ENCODE peak calls at places on chromosomes 16 and 17, in four cellular contexts. One of them, this sample, is unnamed. For H3K4me1, the result is how much of the 10 kb centered on the place peaks cover.

GRCh38 chr16:719815-720506 is 985 bp upstream of the ANTKMT start:
- DNase-seq in A549: peak
- DNase-seq in MM.1S: no peak
- DNase-seq in ovary: no peak
- DNase-seq in this sample: no peak

GRCh38 chr17:35930211-35931065 is at the start of gene RDM1:
- DNase-seq in A549: peak
- DNase-seq in MM.1S: peak
- DNase-seq in ovary: peak
- DNase-seq in this sample: no peak

GRCh38 chr17:40343126-40344119 is 21.1 kb downstream of the GJD3 start:
- DNase-seq in A549: no peak
- DNase-seq in MM.1S: no peak
- DNase-seq in ovary: peak
- DNase-seq in this sample: no peak

GRCh38 chr17:4509923-4510614 is 11.4 kb downstream of the SPNS2 start:
- DNase-seq in A549: no peak
- DNase-seq in MM.1S: no peak
- DNase-seq in ovary: no peak
- DNase-seq in this sample: peak

GRCh38 chr17:39652635-39653315 is 12.4 kb upstream of the TCAP start:
- DNase-seq in A549: no peak
- DNase-seq in MM.1S: no peak
- DNase-seq in ovary: no peak
- DNase-seq in this sample: no peak

GRCh38 chr16:88941933-88942909 is 34.8 kb downstream of the CBFA2T3 start:
- DNase-seq in A549: peak
- DNase-seq in MM.1S: no peak
- DNase-seq in ovary: peak
- DNase-seq in this sample: no peak

GRCh38 chr17:37844158-37844976 is 79.8 kb upstream of the TBC1D3K start:
- DNase-seq in A549: peak
- DNase-seq in MM.1S: peak
- DNase-seq in ovary: no peak
- DNase-seq in this sample: no peak

GRCh38 chr17:43125967-43126910 is 1.1 kb upstream of the BRCA1 start:
- DNase-seq in A549: no peak
- DNase-seq in MM.1S: peak
- DNase-seq in ovary: peak
- DNase-seq in this sample: peak

GRCh38 chr17:27741971-27742370 is 58.4 kb downstream of the NOS2 start:
- DNase-seq in A549: no peak
- DNase-seq in MM.1S: no peak
- DNase-seq in ovary: no peak
- DNase-seq in this sample: no peak

GRCh38 chr17:2456475-2456874 is 55.2 kb downstream of the METTL16 start:
- DNase-seq in A549: no peak
- DNase-seq in MM.1S: no peak
- DNase-seq in ovary: no peak
- DNase-seq in this sample: no peak

GRCh38 chr17:45825792-45826191 is 18.9 kb upstream of the SPPL2C start:
- DNase-seq in A549: no peak
- DNase-seq in MM.1S: no peak
- DNase-seq in ovary: no peak
- DNase-seq in this sample: no peak

GRCh38 chr17:17564896-17565295 is 26.6 kb downstream of the PEMT start:
- DNase-seq in A549: no peak
- DNase-seq in MM.1S: no peak
- DNase-seq in ovary: no peak
- DNase-seq in this sample: no peak

GRCh38 chr16:22624759-22625533 is 114.3 kb downstream of the NPIPB5 start:
- DNase-seq in A549: no peak
- DNase-seq in MM.1S: no peak
- DNase-seq in ovary: no peak
- DNase-seq in this sample: no peak

GRCh38 chr17:32265896-32266388 is 310 bp downstream of the RHBDL3 start:
- DNase-seq in A549: no peak
- DNase-seq in MM.1S: no peak
- DNase-seq in ovary: no peak
- DNase-seq in this sample: no peak

GRCh38 chr16:58499092-58499511 is 841 bp upstream of the NDRG4 start:
- DNase-seq in A549: no peak
- DNase-seq in MM.1S: no peak
- DNase-seq in ovary: no peak
- DNase-seq in this sample: peak

GRCh38 chr16:70746708-70747424 is 54.1 kb downstream of the VAC14 start:
- DNase-seq in A549: peak
- DNase-seq in MM.1S: no peak
- DNase-seq in ovary: peak
- DNase-seq in this sample: peak

GRCh38 chr16:2969545-2970521 is 685 bp downstream of the PAQR4 start:
- DNase-seq in A549: peak
- DNase-seq in MM.1S: peak
- DNase-seq in ovary: peak
- DNase-seq in this sample: no peak

GRCh38 chr17:63476494-63476856 is 386 bp upstream of the ACE start:
- DNase-seq in A549: no peak
- DNase-seq in MM.1S: no peak
- DNase-seq in ovary: no peak
- DNase-seq in this sample: no peak

GRCh38 chr17:65783845-65784334 is 222.4 kb upstream of the AXIN2 start:
- DNase-seq in A549: peak
- DNase-seq in MM.1S: no peak
- DNase-seq in ovary: no peak
- DNase-seq in this sample: no peak

GRCh38 chr17:83084621-83085056 is 5.2 kb downstream of the METRNL start:
- DNase-seq in A549: no peak
- DNase-seq in MM.1S: no peak
- DNase-seq in ovary: peak
- DNase-seq in this sample: no peak

GRCh38 chr17:42581744-42582270 is 4.3 kb upstream of the PSMC3IP start:
- DNase-seq in A549: no peak
- DNase-seq in MM.1S: no peak
- DNase-seq in ovary: no peak
- DNase-seq in this sample: no peak

GRCh38 chr16:88778541-88779065 is 6.4 kb downstream of the PIEZO1 start:
- DNase-seq in A549: no peak
- DNase-seq in MM.1S: no peak
- DNase-seq in ovary: no peak
- DNase-seq in this sample: no peak

GRCh38 chr16:19384656-19385055 is 33.0 kb upstream of the TMC5 start:
- DNase-seq in A549: no peak
- DNase-seq in MM.1S: peak
- DNase-seq in ovary: no peak
- DNase-seq in this sample: no peak
- H3K4me1 ChIP-seq in A549: under half
- H3K4me1 ChIP-seq in MM.1S: half or more
- H3K4me1 ChIP-seq in ovary: under half
- H3K4me1 ChIP-seq in this sample: under half

GRCh38 chr17:28985950-28986713 is 19.7 kb downstream of the SEZ6 start:
- DNase-seq in A549: no peak
- DNase-seq in MM.1S: no peak
- DNase-seq in ovary: no peak
- DNase-seq in this sample: no peak
- H3K27ac ChIP-seq in A549: no peak
- H3K27ac ChIP-seq in MM.1S: no peak
- H3K27ac ChIP-seq in ovary: no peak
- H3K27ac ChIP-seq in this sample: no peak

GRCh38 chr16:11495066-11495407 is 91.7 kb downstream of the LITAF start:
- DNase-seq in A549: no peak
- DNase-seq in MM.1S: no peak
- DNase-seq in ovary: no peak
- DNase-seq in this sample: no peak

GRCh38 chr16:11499295-11500089 is 87.2 kb downstream of the LITAF start:
- DNase-seq in A549: peak
- DNase-seq in MM.1S: no peak
- DNase-seq in ovary: no peak
- DNase-seq in this sample: no peak

GRCh38 chr16:11498683-11499082 is 88.0 kb downstream of the LITAF start:
- DNase-seq in A549: no peak
- DNase-seq in MM.1S: no peak
- DNase-seq in ovary: no peak
- DNase-seq in this sample: no peak

GRCh38 chr16:11497851-11498289 is 88.8 kb downstream of the LITAF start:
- DNase-seq in A549: no peak
- DNase-seq in MM.1S: no peak
- DNase-seq in ovary: no peak
- DNase-seq in this sample: no peak

DNA sequence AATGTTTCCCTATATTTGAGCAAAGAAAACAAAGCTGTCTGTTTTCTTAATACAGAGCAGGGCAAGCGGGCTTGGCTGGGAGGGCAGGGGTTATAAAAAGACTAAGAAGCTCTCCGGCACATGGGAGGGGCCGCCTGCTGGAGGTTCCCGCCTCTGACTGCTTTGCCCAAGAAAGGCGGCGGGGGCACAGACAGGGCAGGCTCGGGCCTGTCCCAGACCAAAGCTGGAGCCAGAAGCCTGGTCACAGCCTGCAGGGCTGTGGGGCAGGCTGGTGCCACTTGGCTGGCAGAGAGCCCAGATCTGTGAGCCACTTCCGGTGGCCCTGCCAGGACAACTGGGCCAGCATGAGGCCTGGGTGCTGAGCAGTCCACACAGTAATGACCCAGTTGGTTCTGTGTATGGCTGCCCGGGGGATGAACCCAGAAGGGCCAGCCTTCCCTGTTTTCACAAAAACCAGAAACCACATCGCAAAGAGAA is 89.4 kb downstream of the LITAF start:
- DNase-seq in A549: peak
- DNase-seq in MM.1S: peak
- DNase-seq in ovary: peak
- DNase-seq in this sample: peak
- TF ChIP-seq CTCF in A549: no peak
- TF ChIP-seq CTCF in MM.1S: no peak
- TF ChIP-seq CTCF in ovary: no peak
- TF ChIP-seq CTCF in this sample: no peak

GRCh38 chr16:85609539-85609938 is 3.6 kb upstream of the GSE1 start:
- DNase-seq in A549: no peak
- DNase-seq in MM.1S: no peak
- DNase-seq in ovary: no peak
- DNase-seq in this sample: no peak

GRCh38 chr16:85610446-85611204 is 2.5 kb upstream of the GSE1 start:
- DNase-seq in A549: peak
- DNase-seq in MM.1S: peak
- DNase-seq in ovary: peak
- DNase-seq in this sample: peak

GRCh38 chr16:85611205-85611454 is 2.0 kb upstream of the GSE1 start:
- DNase-seq in A549: no peak
- DNase-seq in MM.1S: no peak
- DNase-seq in ovary: peak
- DNase-seq in this sample: no peak

GRCh38 chr16:85608887-85609286 is 4.2 kb upstream of the GSE1 start:
- DNase-seq in A549: no peak
- DNase-seq in MM.1S: no peak
- DNase-seq in ovary: no peak
- DNase-seq in this sample: no peak

DNA sequence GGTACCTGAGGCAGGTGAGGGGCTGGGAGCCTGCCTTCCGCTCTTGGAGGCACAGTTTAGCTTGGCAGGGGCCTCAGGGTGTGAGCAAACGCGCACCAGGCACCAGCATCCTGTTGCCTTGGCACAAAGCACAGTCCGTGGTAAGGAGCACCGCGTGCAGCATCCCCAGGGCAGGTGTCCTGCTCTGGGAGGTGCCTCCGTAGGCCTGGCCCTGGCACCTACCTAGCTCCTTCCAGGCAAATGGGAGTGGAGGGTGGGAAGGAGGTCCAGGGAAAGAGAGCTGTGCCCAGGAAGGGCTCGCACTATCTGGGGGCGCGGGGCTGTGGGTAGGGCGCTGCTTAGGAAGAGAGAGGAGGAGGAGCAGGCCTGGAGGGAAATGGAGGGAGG is 3.1 kb upstream of the GSE1 start:
- DNase-seq in A549: no peak
- DNase-seq in MM.1S: no peak
- DNase-seq in ovary: no peak
- DNase-seq in this sample: no peak
- H3K4me1 ChIP-seq in A549: under half
- H3K4me1 ChIP-seq in MM.1S: under half
- H3K4me1 ChIP-seq in ovary: under half
- H3K4me1 ChIP-seq in this sample: half or more

GRCh38 chr16:15644306-15644961 is 1.5 kb upstream of the MARF1 start:
- DNase-seq in A549: no peak
- DNase-seq in MM.1S: peak
- DNase-seq in ovary: no peak
- DNase-seq in this sample: no peak
- H3K27ac ChIP-seq in A549: peak
- H3K27ac ChIP-seq in MM.1S: peak
- H3K27ac ChIP-seq in ovary: no peak
- H3K27ac ChIP-seq in this sample: peak

This sample was measured in sigmoid colon.